ENCODE peak calls at places on chromosomes 12 and 14, in ten cellular contexts. E is Right ventricle myocardium inferior, Q is astrocyte of the spinal cord, A is cardiac fibroblast, P is type B pancreatic cell, G is cerebellum, C is upper lobe of right lung, U is transverse colon, Y is HT1080, K is brain microvascular endothelial cell. R is an unnamed sample.

GRCh38 chr12:107525719-107526554 is 159.7 kb upstream of the PWP1 start:
- DNase-seq in G (no peak), C (no peak), A (no peak), E (no peak), Y (no peak), U (no peak), P (no peak), Q (no peak), K (no peak), R (no peak)

GRCh38 chr12:53870122-53870521 is 68.5 kb upstream of the HOXC13 start:
- DNase-seq in P (no peak), A (no peak), G (no peak), C (no peak), U (no peak), K (no peak), Y (no peak), Q (no peak), E (no peak), R (no peak)

GRCh38 chr12:114434341-114434740 is 28.4 kb upstream of the TBX5 start:
- DNase-seq in K (no peak), Y (no peak), U (no peak), E (no peak), Q (no peak), P (no peak), G (no peak), A (no peak), C (no peak), R (no peak)

GRCh38 chr14:21071225-21072041 is 1.3 kb downstream of the ARHGEF40 start:
- DNase-seq in Y (peak; percentile 83), P (peak; percentile 88), Q (peak; percentile 98), A (peak; percentile 94), U (peak; percentile 85), E (peak; percentile 96), C (peak; percentile 87), K (peak; percentile 90), G (peak; percentile 73), R (peak; percentile 64)

GRCh38 chr12:57611116-57611809 is at the start of gene ARHGEF25:
- DNase-seq in P (peak; percentile 83), C (no peak), Q (peak; percentile 51), U (peak; percentile 73), A (peak; percentile 65), Y (no peak), G (peak; percentile 93), E (peak; percentile 87), K (no peak), R (no peak)

GRCh38 chr14:83491091-83491490 is 1957.4 kb upstream of the SEL1L start:
- DNase-seq in A (no peak), P (no peak), E (no peak), G (no peak), Y (no peak), U (no peak), K (no peak), C (no peak), Q (no peak), R (no peak)

GRCh38 chr14:92263681-92264080 is 59.3 kb upstream of the SLC24A4 start:
- DNase-seq in Y (no peak), Q (no peak), C (no peak), E (no peak), G (no peak), K (no peak), U (no peak), A (no peak), P (no peak), R (no peak)

GRCh38 chr12:19771858-19772257 is 332.6 kb downstream of the AEBP2 start:
- DNase-seq in G (no peak), Y (peak; percentile 34), C (no peak), P (no peak), U (no peak), Q (peak; percentile 92), E (no peak), K (peak; percentile 75), A (peak; percentile 93), R (no peak)

R was measured in MCF 10A.